ENCODE peak calls at places on chromosomes 16 and 17, in five cellular contexts. One of them, this sample, is unnamed.

GRCh38 chr17:83091257-83092141 is 12.1 kb downstream of the METRNL start:
- ATAC-seq in left ventricle myocardium superior: peak
- ATAC-seq in gastroesophageal sphincter: peak
- ATAC-seq in pancreas: peak
- ATAC-seq in psoas muscle: peak
- ATAC-seq in this sample: no peak

GRCh38 chr16:477287-477686 is 50.2 kb upstream of the CAPN15 start:
- ATAC-seq in left ventricle myocardium superior: peak
- ATAC-seq in gastroesophageal sphincter: no peak
- ATAC-seq in pancreas: no peak
- ATAC-seq in psoas muscle: peak
- ATAC-seq in this sample: no peak

GRCh38 chr16:56965149-56965938 is 3.6 kb downstream of the CETP start:
- ATAC-seq in left ventricle myocardium superior: no peak
- ATAC-seq in gastroesophageal sphincter: no peak
- ATAC-seq in pancreas: no peak
- ATAC-seq in psoas muscle: peak
- ATAC-seq in this sample: no peak

GRCh38 chr17:4898927-4899326 is 409 bp upstream of the C17orf107 start:
- ATAC-seq in left ventricle myocardium superior: no peak
- ATAC-seq in gastroesophageal sphincter: no peak
- ATAC-seq in pancreas: no peak
- ATAC-seq in psoas muscle: no peak
- ATAC-seq in this sample: peak

GRCh38 chr16:608019-608418 is 18.2 kb downstream of the RAB40C start:
- ATAC-seq in left ventricle myocardium superior: no peak
- ATAC-seq in gastroesophageal sphincter: no peak
- ATAC-seq in pancreas: no peak
- ATAC-seq in psoas muscle: no peak
- ATAC-seq in this sample: peak

GRCh38 chr16:22847100-22847499 is 33.1 kb downstream of the HS3ST2 start:
- ATAC-seq in left ventricle myocardium superior: no peak
- ATAC-seq in gastroesophageal sphincter: no peak
- ATAC-seq in pancreas: no peak
- ATAC-seq in psoas muscle: no peak
- ATAC-seq in this sample: no peak

GRCh38 chr16:12502671-12503070 is 301.0 kb downstream of the CPPED1 start:
- ATAC-seq in left ventricle myocardium superior: no peak
- ATAC-seq in gastroesophageal sphincter: no peak
- ATAC-seq in pancreas: no peak
- ATAC-seq in psoas muscle: no peak
- ATAC-seq in this sample: no peak

GRCh38 chr17:32483451-32484019 is 3.3 kb upstream of the CDK5R1 start:
- ATAC-seq in left ventricle myocardium superior: peak
- ATAC-seq in gastroesophageal sphincter: peak
- ATAC-seq in pancreas: peak
- ATAC-seq in psoas muscle: peak
- ATAC-seq in this sample: peak

GRCh38 chr16:74842413-74842812 is 67.8 kb upstream of the FA2H start:
- ATAC-seq in left ventricle myocardium superior: peak
- ATAC-seq in gastroesophageal sphincter: no peak
- ATAC-seq in pancreas: no peak
- ATAC-seq in psoas muscle: peak
- ATAC-seq in this sample: no peak

GRCh38 chr16:1036121-1036520 is 36.4 kb upstream of the SSTR5 start:
- ATAC-seq in left ventricle myocardium superior: no peak
- ATAC-seq in gastroesophageal sphincter: no peak
- ATAC-seq in pancreas: no peak
- ATAC-seq in psoas muscle: no peak
- ATAC-seq in this sample: no peak

GRCh38 chr16:46862555-46863447 is 21.4 kb upstream of the GPT2 start:
- ATAC-seq in left ventricle myocardium superior: no peak
- ATAC-seq in gastroesophageal sphincter: no peak
- ATAC-seq in pancreas: peak
- ATAC-seq in psoas muscle: peak
- ATAC-seq in this sample: no peak

GRCh38 chr16:74844041-74844826 is 69.6 kb upstream of the FA2H start:
- ATAC-seq in left ventricle myocardium superior: no peak
- ATAC-seq in gastroesophageal sphincter: no peak
- ATAC-seq in pancreas: no peak
- ATAC-seq in psoas muscle: no peak
- ATAC-seq in this sample: no peak

GRCh38 chr16:69848635-69849545 is 86.8 kb downstream of the WWP2 start:
- ATAC-seq in left ventricle myocardium superior: peak
- ATAC-seq in gastroesophageal sphincter: peak
- ATAC-seq in pancreas: peak
- ATAC-seq in psoas muscle: peak
- ATAC-seq in this sample: no peak

GRCh38 chr17:20944014-20944905 is 98.6 kb downstream of the USP22 start:
- ATAC-seq in left ventricle myocardium superior: peak
- ATAC-seq in gastroesophageal sphincter: no peak
- ATAC-seq in pancreas: peak
- ATAC-seq in psoas muscle: peak
- ATAC-seq in this sample: peak

GRCh38 chr16:89200850-89201466 is 621 bp upstream of the SLC22A31 start:
- ATAC-seq in left ventricle myocardium superior: no peak
- ATAC-seq in gastroesophageal sphincter: peak
- ATAC-seq in pancreas: no peak
- ATAC-seq in psoas muscle: no peak
- ATAC-seq in this sample: peak

GRCh38 chr16:57141822-57142631 is 43.8 kb downstream of the PSME3IP1 start:
- ATAC-seq in left ventricle myocardium superior: no peak
- ATAC-seq in gastroesophageal sphincter: no peak
- ATAC-seq in pancreas: no peak
- ATAC-seq in psoas muscle: no peak
- ATAC-seq in this sample: peak

GRCh38 chr16:30805056-30805369 is 18.0 kb upstream of the ZNF629 start:
- ATAC-seq in left ventricle myocardium superior: peak
- ATAC-seq in gastroesophageal sphincter: no peak
- ATAC-seq in pancreas: no peak
- ATAC-seq in psoas muscle: peak
- ATAC-seq in this sample: no peak

GRCh38 chr17:64661731-64661980 is 451 bp downstream of the SMURF2 start:
- ATAC-seq in left ventricle myocardium superior: peak
- ATAC-seq in gastroesophageal sphincter: peak
- ATAC-seq in pancreas: peak
- ATAC-seq in psoas muscle: peak
- ATAC-seq in this sample: peak

GRCh38 chr17:79970576-79971068 is 65.0 kb downstream of the TBC1D16 start:
- ATAC-seq in left ventricle myocardium superior: peak
- ATAC-seq in gastroesophageal sphincter: no peak
- ATAC-seq in pancreas: peak
- ATAC-seq in psoas muscle: no peak
- ATAC-seq in this sample: peak

GRCh38 chr17:704111-704864 is 10.4 kb downstream of the VPS53 start:
- ATAC-seq in left ventricle myocardium superior: peak
- ATAC-seq in gastroesophageal sphincter: no peak
- ATAC-seq in pancreas: no peak
- ATAC-seq in psoas muscle: no peak
- ATAC-seq in this sample: no peak

GRCh38 chr17:81967244-81967532 is 6.2 kb upstream of the NOTUM start:
- ATAC-seq in left ventricle myocardium superior: peak
- ATAC-seq in gastroesophageal sphincter: peak
- ATAC-seq in pancreas: peak
- ATAC-seq in psoas muscle: peak
- ATAC-seq in this sample: peak

GRCh38 chr16:82059161-82059982 is 24.3 kb downstream of the HSD17B2 start:
- ATAC-seq in left ventricle myocardium superior: no peak
- ATAC-seq in gastroesophageal sphincter: no peak
- ATAC-seq in pancreas: no peak
- ATAC-seq in psoas muscle: no peak
- ATAC-seq in this sample: no peak

GRCh38 chr16:79751785-79752184 is 151.2 kb upstream of the MAF start:
- ATAC-seq in left ventricle myocardium superior: peak
- ATAC-seq in gastroesophageal sphincter: peak
- ATAC-seq in pancreas: peak
- ATAC-seq in psoas muscle: no peak
- ATAC-seq in this sample: no peak

GRCh38 chr16:53711390-53711789 is 7.4 kb downstream of the FTO start:
- ATAC-seq in left ventricle myocardium superior: no peak
- ATAC-seq in gastroesophageal sphincter: no peak
- ATAC-seq in pancreas: no peak
- ATAC-seq in psoas muscle: no peak
- ATAC-seq in this sample: no peak

GRCh38 chr16:83211711-83212110 is 584.9 kb downstream of the CDH13 start:
- ATAC-seq in left ventricle myocardium superior: peak
- ATAC-seq in gastroesophageal sphincter: no peak
- ATAC-seq in pancreas: no peak
- ATAC-seq in psoas muscle: no peak
- ATAC-seq in this sample: no peak

This sample was measured in stimulated activated memory B cell treated with anti-CD40 and anti-IgM and Interleukin-4, amounts not matched to agents 10 μg/mL and 1 μg/mL and 100 μg/mL, for 72 hours.